ENCODE peak calls at places on chromosomes 6 and 20, in five cellular contexts. T, F, Q, P and I are unnamed samples.

GRCh38 chr20:5688431-5688972 is 61.7 kb upstream of the SHLD1 start:
- DNase-seq in T (no peak), F (peak), Q (no peak), P (no peak), I (no peak)

GRCh38 chr6:15861486-15861885 is 198.7 kb upstream of the DTNBP1 start:
- DNase-seq in T (no peak), F (no peak), Q (no peak), P (no peak), I (no peak)

GRCh38 chr20:17083738-17084137 is 143.1 kb upstream of the PCSK2 start:
- DNase-seq in T (no peak), F (no peak), Q (no peak), P (peak), I (no peak)

GRCh38 chr20:18055261-18055660 is 2.5 kb downstream of the OVOL2 start:
- DNase-seq in T (no peak), F (no peak), Q (no peak), P (no peak), I (no peak)

GRCh38 chr20:4901031-4901818 is 100.1 kb downstream of the SLC23A2 start:
- DNase-seq in T (no peak), F (no peak), Q (no peak), P (no peak), I (no peak)

GRCh38 chr20:21052241-21052640 is 53.9 kb downstream of the LINC00237 start:
- DNase-seq in T (no peak), F (no peak), Q (no peak), P (no peak), I (no peak)

GRCh38 chr6:88301888-88302768 is 136.0 kb upstream of the CNR1 start:
- DNase-seq in T (no peak), F (no peak), Q (no peak), P (no peak), I (no peak)

GRCh38 chr6:42692151-42692911 is 30.1 kb downstream of the PRPH2 start:
- DNase-seq in T (no peak), F (no peak), Q (no peak), P (peak), I (no peak)

GRCh38 chr6:108336971-108337370 is 42.1 kb downstream of the AFG1L start:
- DNase-seq in T (no peak), F (no peak), Q (no peak), P (no peak), I (no peak)

GRCh38 chr20:59150821-59151251 is 12.8 kb upstream of the ZNF831 start:
- DNase-seq in T (no peak), F (no peak), Q (no peak), P (no peak), I (no peak)

GRCh38 chr20:18585134-18585533 is 2.7 kb upstream of the DTD1 start:
- DNase-seq in T (no peak), F (no peak), Q (peak), P (peak), I (no peak)

GRCh38 chr6:53411451-53411850 is 62.7 kb upstream of the ELOVL5 start:
- DNase-seq in T (no peak), F (no peak), Q (no peak), P (peak), I (no peak)

GRCh38 chr6:128368213-128369000 is 152.0 kb downstream of the PTPRK start:
- DNase-seq in T (no peak), F (no peak), Q (peak), P (no peak), I (no peak)

GRCh38 chr6:44593539-44593944 is 206.0 kb downstream of the CDC5L start:
- DNase-seq in T (peak), F (peak), Q (peak), P (peak), I (peak)

GRCh38 chr6:26199057-26199772 is 112.0 kb downstream of the HFE start:
- DNase-seq in T (peak), F (peak), Q (peak), P (peak), I (peak)

GRCh38 chr20:51220293-51220706 is 197.4 kb upstream of the KCNG1 start:
- DNase-seq in T (peak), F (peak), Q (peak), P (no peak), I (no peak)

GRCh38 chr20:51497542-51498467 is 44.7 kb downstream of the NFATC2 start:
- DNase-seq in T (no peak), F (no peak), Q (no peak), P (peak), I (peak)

GRCh38 chr20:52746190-52746589 is 226.0 kb upstream of the TSHZ2 start:
- DNase-seq in T (no peak), F (no peak), Q (no peak), P (no peak), I (no peak)

GRCh38 chr6:82651845-82652333 is 288.3 kb downstream of the TPBG start:
- DNase-seq in T (no peak), F (no peak), Q (no peak), P (no peak), I (no peak)

GRCh38 chr20:59299961-59300340 is 460 bp upstream of the EDN3 start:
- DNase-seq in T (no peak), F (no peak), Q (peak), P (no peak), I (no peak)

GRCh38 chr6:89574860-89575561 is 63.5 kb downstream of the LYRM2 start:
- DNase-seq in T (no peak), F (no peak), Q (no peak), P (no peak), I (no peak)

GRCh38 chr6:38187688-38188590 is 368.4 kb downstream of the ZFAND3 start:
- DNase-seq in T (no peak), F (no peak), Q (no peak), P (no peak), I (no peak)

GRCh38 chr6:54428437-54428836 is 120.2 kb downstream of the TINAG start:
- DNase-seq in T (no peak), F (no peak), Q (no peak), P (no peak), I (peak)

GRCh38 chr6:168376120-168376519 is 56.5 kb upstream of the DACT2 start:
- DNase-seq in T (no peak), F (no peak), Q (no peak), P (no peak), I (no peak)
- TF ChIP-seq RCOR1 in T (no peak), F (no peak), Q (no peak), P (no peak), I (no peak)

GRCh38 chr6:134734312-134734869 is 215.5 kb downstream of the ALDH8A1 start:
- DNase-seq in T (no peak), F (no peak), Q (no peak), P (no peak), I (no peak)
- TF ChIP-seq RCOR1 in T (no peak), F (no peak), Q (no peak), P (no peak), I (no peak)

DNA sequence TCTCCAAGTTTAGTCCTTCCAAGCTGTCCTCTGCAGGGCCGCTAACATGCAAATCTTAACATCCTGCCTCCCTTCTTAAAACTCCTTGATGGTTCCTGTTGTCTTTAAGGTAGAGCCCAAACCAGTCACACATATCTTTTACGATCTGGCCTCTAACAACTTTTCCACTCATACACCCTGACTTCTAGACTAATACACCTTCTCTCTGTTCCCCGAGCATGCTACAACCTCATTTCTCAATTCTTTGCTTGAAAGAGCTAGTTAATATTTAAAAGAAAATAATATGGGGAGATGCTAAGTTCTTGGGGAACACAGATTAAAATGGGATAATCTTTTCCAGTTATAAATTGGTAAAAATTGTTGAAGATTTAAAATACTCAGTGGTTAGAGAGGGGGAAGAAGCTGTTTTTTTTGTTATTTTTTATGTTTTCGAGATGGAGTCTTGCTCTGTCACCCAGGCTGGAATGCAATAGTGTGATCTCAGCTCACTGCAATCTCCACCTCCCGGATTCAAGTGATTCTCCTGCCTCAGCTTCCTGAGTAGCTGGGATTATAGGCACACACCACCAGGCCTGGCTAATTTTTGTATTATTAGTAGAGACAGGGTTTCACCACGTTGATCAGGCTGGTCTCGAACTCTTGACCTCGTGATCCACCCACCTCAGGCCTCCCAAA is 250.7 kb downstream of the MAFB start:
- DNase-seq in T (no peak), F (no peak), Q (no peak), P (no peak), I (no peak)
- TF ChIP-seq RCOR1 in T (no peak), F (no peak), Q (no peak), P (no peak), I (no peak)

GRCh38 chr6:137590684-137591083 is 96.5 kb upstream of the OLIG3 start:
- DNase-seq in T (no peak), F (no peak), Q (no peak), P (no peak), I (no peak)

GRCh38 chr6:137588472-137588871 is 94.3 kb upstream of the OLIG3 start:
- DNase-seq in T (no peak), F (no peak), Q (no peak), P (no peak), I (no peak)

DNA sequence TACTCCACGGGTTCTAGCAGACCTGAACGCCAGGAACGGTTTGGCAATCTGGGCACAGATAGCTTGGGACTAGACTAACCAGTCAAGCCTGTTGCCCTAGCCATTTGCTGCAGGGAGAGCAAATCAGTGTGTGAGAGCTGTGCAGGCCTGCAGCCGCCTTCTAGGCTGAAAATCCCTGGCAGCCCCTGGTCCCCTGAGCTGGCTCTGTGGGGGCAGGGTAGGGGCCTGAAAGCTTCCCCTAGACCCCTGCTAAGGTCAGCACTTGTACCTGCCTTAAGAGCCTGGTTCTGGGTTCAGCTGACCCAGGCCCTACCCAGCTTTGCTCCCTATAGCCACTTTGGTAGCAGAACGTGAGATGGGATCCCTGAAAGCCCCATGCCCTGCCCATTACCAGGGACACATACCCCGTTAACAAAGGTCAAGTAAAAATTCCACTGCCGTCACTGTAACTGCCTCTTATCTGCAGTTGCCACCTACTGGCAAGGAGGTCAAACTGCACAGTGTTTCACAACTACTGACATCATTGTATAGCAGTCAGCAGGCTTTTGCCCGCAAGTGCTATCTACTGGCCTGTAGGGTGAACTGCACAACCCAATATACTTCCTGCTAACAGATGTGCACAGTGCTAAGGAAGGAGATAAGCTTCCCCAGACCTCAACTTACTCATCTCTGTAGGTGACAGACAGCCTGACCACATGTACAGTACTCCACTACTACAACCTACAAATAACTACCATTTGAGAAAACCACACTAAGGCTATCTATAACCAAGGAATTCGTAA is 95.1 kb upstream of the OLIG3 start:
- DNase-seq in T (peak), F (peak), Q (peak), P (peak), I (peak)
- TF ChIP-seq RCOR1 in T (no peak), F (no peak), Q (no peak), P (no peak), I (no peak)

DNA sequence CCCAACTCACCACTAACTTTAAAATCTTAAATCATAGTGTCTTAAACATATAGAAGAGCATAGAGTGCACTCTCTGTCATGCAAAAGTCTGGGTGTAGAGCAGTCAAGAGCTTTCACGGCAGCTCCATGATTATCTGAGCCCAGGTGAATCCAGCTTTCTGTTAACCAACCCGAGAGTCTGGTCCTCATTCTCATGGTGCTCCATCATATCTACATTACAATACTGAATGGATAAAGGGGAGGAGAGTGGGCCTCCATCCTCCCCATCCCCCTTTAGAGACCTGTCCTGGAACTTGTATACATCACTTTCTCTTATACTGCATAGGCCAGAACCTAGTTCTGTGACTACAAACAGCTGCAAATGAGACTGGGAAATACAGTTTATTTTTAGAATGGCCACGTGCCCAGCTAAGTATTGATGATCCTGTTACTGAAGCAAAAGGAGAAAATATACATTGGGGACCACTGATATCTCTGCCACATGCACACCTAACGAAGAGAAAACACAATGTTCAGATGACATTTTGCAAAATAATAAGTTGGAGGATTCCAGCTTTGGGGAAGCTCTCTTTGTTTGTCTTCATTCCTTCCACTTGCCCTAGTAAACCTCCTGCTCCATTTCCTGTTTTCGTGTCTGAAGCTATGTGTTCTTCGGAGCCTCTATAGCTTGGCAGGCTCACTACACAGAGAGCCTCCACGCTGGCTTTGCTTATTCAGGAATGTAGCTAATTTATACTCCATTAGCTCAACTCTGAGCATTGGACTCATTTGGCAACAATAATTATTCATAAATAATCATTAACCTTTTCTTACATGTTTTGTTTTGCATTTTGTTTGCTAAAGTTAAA is 110.1 kb downstream of the IYD start:
- DNase-seq in T (no peak), F (no peak), Q (no peak), P (no peak), I (no peak)
- TF ChIP-seq RCOR1 in T (no peak), F (no peak), Q (no peak), P (no peak), I (no peak)

GRCh38 chr20:24912397-24913075 is 36.5 kb upstream of the CST7 start:
- DNase-seq in T (no peak), F (no peak), Q (no peak), P (no peak), I (no peak)

GRCh38 chr20:24908642-24909041 is 40.4 kb upstream of the CST7 start:
- DNase-seq in T (no peak), F (no peak), Q (no peak), P (no peak), I (no peak)

GRCh38 chr20:24911461-24911860 is 37.6 kb upstream of the CST7 start:
- DNase-seq in T (no peak), F (no peak), Q (no peak), P (no peak), I (no peak)

GRCh38 chr20:24909086-24909780 is 39.8 kb upstream of the CST7 start:
- DNase-seq in T (peak), F (no peak), Q (no peak), P (no peak), I (no peak)

GRCh38 chr20:24910461-24910860 is 38.6 kb upstream of the CST7 start:
- DNase-seq in T (no peak), F (no peak), Q (no peak), P (no peak), I (no peak)
- TF ChIP-seq RCOR1 in T (no peak), F (no peak), Q (no peak), P (no peak), I (no peak)